ENCODE peak calls at places on chromosomes 7 and 10, in eight cellular contexts. Y is stomach; G is GM10248; Z is activated effector memory CD4-positive, alpha-beta T cell treated with anti-CD3 and anti-CD28 coated beads, Interleukin-2, amount 50 U/mL, for 16 hours; N is HEK293T; W is cardiac muscle cell; K is astrocyte of the hippocampus; E is hepatocyte. L is an unnamed sample.
A peak's percentile ranks its signal among the peaks of the same experiment; 100 is the strongest.

GRCh38 chr7:90763108-90763507 is 167.0 kb downstream of the CDK14 start:
- DNase-seq in Z (no peak), Y (no peak), W (no peak), K (no peak), N (no peak), G (no peak), E (no peak), L (no peak)

GRCh38 chr7:23235688-23236280 is 10.8 kb upstream of the GPNMB start:
- DNase-seq in Z (no peak), G (no peak), Y (no peak), K (peak; percentile 75), W (no peak), E (no peak), N (no peak), L (no peak)

GRCh38 chr7:26533163-26533562 is 241.5 kb downstream of the SNX10 start:
- DNase-seq in E (no peak), W (no peak), Y (no peak), K (no peak), Z (no peak), G (no peak), N (no peak), L (no peak)

GRCh38 chr7:2820508-2820934 is 23.6 kb downstream of the GNA12 start:
- DNase-seq in G (no peak), K (peak; percentile 85), E (peak; percentile 67), Z (peak; percentile 30), N (no peak), W (no peak), Y (peak; percentile 58), L (peak; percentile 99)

GRCh38 chr10:3785849-3786290 is 861 bp upstream of the KLF6 start:
- DNase-seq in W (peak; percentile 44), Y (no peak), G (peak; percentile 44), E (peak; percentile 48), N (no peak), K (peak; percentile 71), Z (peak; percentile 80), L (peak; percentile 60)

GRCh38 chr7:121753965-121754364 is 119.0 kb upstream of the PTPRZ1 start:
- DNase-seq in K (no peak), Y (no peak), G (no peak), N (no peak), W (no peak), E (no peak), Z (no peak), L (no peak)

GRCh38 chr10:96560489-96560888 is 26.3 kb downstream of the TM9SF3 start:
- DNase-seq in E (no peak), K (no peak), W (no peak), Y (no peak), Z (no peak), G (no peak), N (no peak), L (no peak)

GRCh38 chr10:131271966-131272365 is 39.6 kb downstream of the TCERG1L start:
- DNase-seq in Z (no peak), N (no peak), Y (no peak), E (no peak), K (no peak), G (no peak), W (no peak), L (no peak)

GRCh38 chr10:23461557-23461956 is 22.7 kb downstream of the OTUD1 start:
- DNase-seq in W (peak; percentile 83), N (no peak), Y (no peak), G (no peak), E (no peak), Z (no peak), K (no peak), L (no peak)

GRCh38 chr10:71087622-71088021 is 124.7 kb upstream of the UNC5B start:
- DNase-seq in Y (peak; percentile 8), Z (no peak), K (no peak), W (no peak), E (no peak), N (peak; percentile 2), G (peak; percentile 4), L (no peak)

GRCh38 chr7:24652551-24652950 is 79.3 kb downstream of the PALS2 start:
- DNase-seq in G (no peak), N (no peak), K (no peak), E (no peak), W (no peak), Y (no peak), Z (no peak), L (no peak)

GRCh38 chr7:133829336-133829897 is 297.7 kb upstream of the LRGUK start:
- DNase-seq in W (no peak), G (no peak), E (no peak), K (peak; percentile 79), N (no peak), Z (no peak), Y (no peak), L (peak; percentile 10)

GRCh38 chr10:86756511-86757109 is at the start of gene BMPR1A:
- DNase-seq in N (peak; percentile 19), E (peak; percentile 67), Z (no peak), W (peak; percentile 64), K (peak; percentile 69), G (peak; percentile 35), Y (peak; percentile 91), L (peak; percentile 90)

GRCh38 chr7:119175916-119176627 is 951.6 kb downstream of the ANKRD7 start:
- DNase-seq in Y (peak; percentile 31), E (peak; percentile 90), K (peak; percentile 69), G (peak; percentile 15), N (peak; percentile 44), Z (no peak), W (peak; percentile 91), L (peak; percentile 61)

GRCh38 chr7:158975526-158976467 is 119.4 kb downstream of the DYNC2I1 start:
- DNase-seq in E (no peak), Z (peak; percentile 76), N (no peak), Y (no peak), K (no peak), G (no peak), W (peak; percentile 40), L (no peak)

GRCh38 chr7:45155357-45155900 is 2.2 kb upstream of the RAMP3 start:
- DNase-seq in W (no peak), N (no peak), K (no peak), E (no peak), Y (no peak), G (no peak), Z (peak; percentile 59), L (no peak)

GRCh38 chr10:98301664-98302319 is 33.8 kb upstream of the LOXL4 start:
- DNase-seq in Y (no peak), N (no peak), E (no peak), G (no peak), K (no peak), Z (no peak), W (no peak), L (no peak)

GRCh38 chr10:87092356-87092860 is 2.2 kb downstream of the GLUD1 start:
- DNase-seq in E (peak; percentile 15), N (no peak), Y (no peak), Z (no peak), K (peak; percentile 61), W (no peak), G (no peak), L (peak; percentile 56)

GRCh38 chr7:144037414-144038096 is 11.2 kb upstream of the OR2A5 start:
- DNase-seq in E (no peak), G (no peak), Y (no peak), W (no peak), Z (no peak), K (no peak), N (no peak), L (no peak)

GRCh38 chr7:128883622-128884549 is 21.2 kb downstream of the ATP6V1F start:
- DNase-seq in G (peak; percentile 93), W (peak; percentile 88), K (peak; percentile 86), N (peak; percentile 92), Y (peak; percentile 86), E (peak; percentile 90), Z (peak; percentile 95), L (peak; percentile 67)

GRCh38 chr7:99384523-99384922 is 10.0 kb downstream of the ARPC1B start:
- DNase-seq in K (no peak), Z (no peak), Y (no peak), N (no peak), E (no peak), G (no peak), W (no peak), L (no peak)

GRCh38 chr7:81284576-81284975 is 365.7 kb upstream of the SEMA3C start:
- DNase-seq in W (no peak), Z (no peak), N (no peak), K (peak; percentile 67), G (no peak), E (no peak), Y (no peak), L (peak; percentile 76)

GRCh38 chr7:25694690-25695089 is 457.3 kb upstream of the NFE2L3 start:
- DNase-seq in Y (no peak), N (no peak), Z (no peak), K (no peak), W (no peak), G (no peak), E (no peak), L (peak; percentile 9)

GRCh38 chr7:78576196-78576595 is 777.6 kb downstream of the PHTF2 start:
- DNase-seq in W (peak; percentile 17), Z (no peak), E (no peak), N (no peak), G (no peak), Y (no peak), K (peak; percentile 32), L (peak; percentile 38)

L was measured in fibroblast of villous mesenchyme.